ENCODE peak calls at places on chromosomes 11 and 22, in seven cellular contexts. O, T, N, M, Y, K and J are unnamed samples.
A peak's percentile ranks its signal among the peaks of the same experiment; 100 is the strongest.

GRCh38 chr22:41598081-41598480 is 8.4 kb upstream of the PMM1 start:
- DNase-seq in T (no peak), M (no peak), K (no peak), Y (no peak), O (no peak), N (no peak), J (no peak)

GRCh38 chr11:118652681-118653181 is 26.7 kb downstream of the TREH start:
- DNase-seq in Y (no peak), K (no peak), M (no peak), N (no peak), T (no peak), O (no peak), J (peak; percentile 28)

GRCh38 chr11:68340784-68341556 is 28.6 kb downstream of the LRP5 start:
- DNase-seq in M (no peak), T (no peak), K (no peak), N (no peak), O (no peak), Y (peak; percentile 49), J (no peak)

GRCh38 chr11:130092661-130093060 is 23.0 kb downstream of the APLP2 start:
- DNase-seq in K (no peak), N (no peak), O (no peak), M (no peak), Y (no peak), T (no peak), J (no peak)

GRCh38 chr11:17578296-17578695 is 31.2 kb downstream of the OTOG start:
- DNase-seq in N (no peak), M (no peak), O (peak; percentile 2), Y (no peak), T (no peak), K (no peak), J (no peak)

GRCh38 chr22:31217890-31218287 is 5.8 kb downstream of the LIMK2 start:
- DNase-seq in O (no peak), N (no peak), Y (no peak), T (no peak), M (no peak), K (no peak), J (no peak)

GRCh38 chr11:18358646-18359045 is 35.7 kb upstream of the LDHA start:
- DNase-seq in M (no peak), K (no peak), N (no peak), Y (no peak), T (no peak), O (no peak), J (no peak)

GRCh38 chr22:42743501-42743991 is 22.9 kb upstream of the A4GALT start:
- DNase-seq in M (peak; percentile 94), K (peak; percentile 58), O (no peak), Y (no peak), N (peak; percentile 26), T (peak; percentile 95), J (peak; percentile 94)

GRCh38 chr22:28231423-28231822 is 312.4 kb upstream of the PITPNB start:
- DNase-seq in Y (no peak), M (no peak), K (no peak), O (no peak), T (no peak), N (no peak), J (no peak)

GRCh38 chr11:61870429-61871039 is 20.8 kb downstream of the FADS3 start:
- DNase-seq in N (no peak), O (no peak), K (no peak), Y (no peak), T (no peak), M (no peak), J (no peak)

GRCh38 chr11:13117344-13117743 is 108.2 kb downstream of the RASSF10 start:
- DNase-seq in T (no peak), K (no peak), M (no peak), N (no peak), Y (no peak), O (no peak), J (no peak)

GRCh38 chr11:98568011-98568410 is 452.7 kb upstream of the CNTN5 start:
- DNase-seq in N (no peak), T (no peak), K (no peak), M (no peak), O (no peak), Y (no peak), J (no peak)

GRCh38 chr11:65777821-65778361 is 2.9 kb downstream of the AP5B1 start:
- DNase-seq in N (no peak), T (peak; percentile 57), Y (no peak), K (no peak), O (peak; percentile 24), M (peak; percentile 67), J (no peak)

GRCh38 chr11:13229675-13230359 is 47.8 kb upstream of the BMAL1 start:
- DNase-seq in Y (no peak), M (no peak), T (no peak), K (no peak), O (no peak), N (no peak), J (no peak)

GRCh38 chr11:113188433-113188834 is 125.9 kb upstream of the TTC12 start:
- DNase-seq in O (no peak), N (no peak), K (no peak), M (no peak), T (no peak), Y (no peak), J (no peak)

GRCh38 chr11:79227732-79228416 is 213.0 kb downstream of the TENM4 start:
- DNase-seq in T (no peak), M (no peak), Y (no peak), K (no peak), N (no peak), O (no peak), J (no peak)

GRCh38 chr11:112613051-112613972 is 347.9 kb upstream of the NCAM1 start:
- DNase-seq in N (peak; percentile 68), O (no peak), T (no peak), K (no peak), M (no peak), Y (no peak), J (no peak)

GRCh38 chr11:112012877-112013276 is 12.3 kb upstream of the DLAT start:
- DNase-seq in K (no peak), O (no peak), N (no peak), Y (no peak), M (no peak), T (no peak), J (no peak)

GRCh38 chr22:24460418-24461089 is 33.2 kb downstream of the ADORA2A start:
- DNase-seq in K (no peak), N (no peak), T (no peak), Y (no peak), M (no peak), O (no peak), J (no peak)

GRCh38 chr11:119810478-119811232 is 81.7 kb upstream of the NECTIN1 start:
- DNase-seq in M (no peak), N (no peak), Y (no peak), O (no peak), K (no peak), T (no peak), J (no peak)

GRCh38 chr11:81203876-81204275 is 1529.8 kb downstream of the FAM181B start:
- DNase-seq in M (no peak), T (no peak), O (no peak), N (no peak), K (no peak), Y (no peak), J (no peak)

DNA sequence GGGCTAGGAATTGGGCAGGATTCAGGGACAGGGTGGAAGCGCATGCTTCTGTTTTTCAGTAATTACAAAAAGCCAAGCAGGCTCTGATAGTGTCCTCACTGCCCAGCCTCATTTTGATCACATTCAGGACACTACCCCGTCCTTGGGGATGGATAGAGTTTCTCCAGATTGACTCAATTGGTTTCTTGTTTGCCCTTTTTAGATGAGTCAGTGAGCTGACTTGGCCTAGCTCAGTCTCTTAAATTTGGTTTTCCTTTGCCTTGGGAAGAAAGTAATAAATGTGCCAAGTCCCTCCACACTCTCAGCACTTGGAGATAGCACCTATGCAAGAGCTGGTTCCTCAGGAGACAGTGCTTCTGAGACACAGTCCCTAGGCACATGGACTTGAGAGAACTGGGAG is 25.5 kb downstream of the DKK3 start:
- DNase-seq in K (no peak), O (no peak), N (no peak), T (no peak), Y (no peak), M (no peak), J (no peak)
- H3K27ac ChIP-seq in K (no peak overlapping the region), O (no peak overlapping the region), N (no peak overlapping the region), T (no peak overlapping the region), Y (peak overlapping the region; percentile 26), M (no peak overlapping the region), J (peak overlapping the region; percentile 73)

GRCh38 chr11:32427935-32428664 is 7.2 kb downstream of the WT1 start:
- DNase-seq in T (no peak), K (no peak), O (no peak), M (no peak), N (no peak), Y (no peak), J (no peak)

GRCh38 chr11:32428665-32429293 is 6.6 kb downstream of the WT1 start:
- DNase-seq in T (no peak), M (no peak), N (no peak), O (no peak), Y (no peak), K (no peak), J (no peak)

GRCh38 chr11:32426819-32427615 is 8.3 kb downstream of the WT1 start:
- DNase-seq in K (no peak), T (no peak), M (no peak), Y (no peak), N (no peak), O (no peak), J (peak; percentile 83)

GRCh38 chr11:32426192-32426591 is 9.1 kb downstream of the WT1 start:
- DNase-seq in Y (no peak), K (no peak), N (no peak), M (no peak), O (no peak), T (no peak), J (no peak)

GRCh38 chr11:32427616-32427934 is 7.8 kb downstream of the WT1 start:
- DNase-seq in T (no peak), K (no peak), N (no peak), O (no peak), M (no peak), Y (no peak), J (no peak)
- TF ChIP-seq POLR2A in T (no peak), K (no peak), N (no peak), O (no peak), M (no peak), Y (no peak), J (no peak)

GRCh38 chr11:2715716-2716350 is 16.0 kb upstream of the KCNQ1OT1 start:
- DNase-seq in Y (no peak), K (no peak), O (no peak), T (no peak), M (no peak), N (no peak), J (no peak)
- H3K27ac ChIP-seq in Y (no peak overlapping the region), K (no peak overlapping the region), O (no peak overlapping the region), T (no peak overlapping the region), M (no peak overlapping the region), N (no peak overlapping the region), J (no peak overlapping the region)

GRCh38 chr11:70130636-70131035 is 52.5 kb downstream of the ANO1 start:
- DNase-seq in K (no peak), O (no peak), T (no peak), N (no peak), M (no peak), Y (no peak), J (no peak)

GRCh38 chr11:70127653-70128434 is 49.7 kb downstream of the ANO1 start:
- DNase-seq in K (no peak), N (no peak), T (no peak), M (no peak), O (no peak), Y (no peak), J (no peak)

GRCh38 chr11:70131606-70132190 is 53.6 kb downstream of the ANO1 start:
- DNase-seq in K (no peak), M (no peak), O (no peak), N (no peak), T (no peak), Y (no peak), J (no peak)

GRCh38 chr11:70128435-70128906 is 50.4 kb downstream of the ANO1 start:
- DNase-seq in O (peak; percentile 74), N (no peak), T (no peak), M (no peak), Y (peak; percentile 89), K (no peak), J (no peak)

GRCh38 chr11:70129051-70129592 is 51.0 kb downstream of the ANO1 start:
- DNase-seq in M (no peak), N (no peak), O (no peak), K (no peak), Y (no peak), T (no peak), J (no peak)
- TF ChIP-seq POLR2A in M (no peak), N (no peak), O (no peak), K (no peak), Y (no peak), T (no peak), J (no peak)